ENCODE peak calls at places on chromosomes 3 and 15, in eight cellular contexts. One of them, this sample, is unnamed. For H4K20me1, the result is how much of the 10 kb centered on the place peaks cover.

GRCh38 chr3:150602426-150603089 is 563 bp upstream of the SELENOT start:
- DNase-seq in hepatocyte: no peak
- DNase-seq in neural progenitor cell: no peak
- DNase-seq in osteoblast: no peak
- DNase-seq in H1: no peak
- DNase-seq in fibroblast of lung: no peak
- DNase-seq in PC-9: no peak
- DNase-seq in astrocyte: no peak
- DNase-seq in this sample: no peak

GRCh38 chr3:194287977-194288706 is 63.0 kb downstream of the CPN2 start:
- DNase-seq in PC-9: no peak
- DNase-seq in H1: no peak
- DNase-seq in fibroblast of lung: no peak
- DNase-seq in hepatocyte: no peak
- DNase-seq in osteoblast: no peak
- DNase-seq in neural progenitor cell: no peak
- DNase-seq in astrocyte: no peak
- DNase-seq in this sample: no peak

GRCh38 chr3:156628836-156629618 is 45.4 kb upstream of the TIPARP start:
- DNase-seq in fibroblast of lung: no peak
- DNase-seq in H1: no peak
- DNase-seq in neural progenitor cell: no peak
- DNase-seq in osteoblast: no peak
- DNase-seq in astrocyte: no peak
- DNase-seq in PC-9: no peak
- DNase-seq in hepatocyte: no peak
- DNase-seq in this sample: no peak

GRCh38 chr15:79602731-79603130 is 170.6 kb downstream of the MINAR1 start:
- DNase-seq in osteoblast: no peak
- DNase-seq in fibroblast of lung: no peak
- DNase-seq in H1: no peak
- DNase-seq in PC-9: no peak
- DNase-seq in neural progenitor cell: no peak
- DNase-seq in astrocyte: peak
- DNase-seq in hepatocyte: no peak
- DNase-seq in this sample: no peak

GRCh38 chr3:196996454-196997265 is 28.0 kb upstream of the PIGZ start:
- DNase-seq in osteoblast: peak
- DNase-seq in neural progenitor cell: no peak
- DNase-seq in fibroblast of lung: no peak
- DNase-seq in hepatocyte: no peak
- DNase-seq in PC-9: no peak
- DNase-seq in astrocyte: no peak
- DNase-seq in H1: no peak
- DNase-seq in this sample: peak

GRCh38 chr3:167749209-167749608 is 13.7 kb downstream of the SERPINI1 start:
- DNase-seq in fibroblast of lung: no peak
- DNase-seq in osteoblast: no peak
- DNase-seq in neural progenitor cell: no peak
- DNase-seq in hepatocyte: no peak
- DNase-seq in astrocyte: no peak
- DNase-seq in H1: no peak
- DNase-seq in PC-9: no peak
- DNase-seq in this sample: no peak

GRCh38 chr15:48581221-48581620 is 64.3 kb downstream of the FBN1 start:
- DNase-seq in hepatocyte: no peak
- DNase-seq in osteoblast: no peak
- DNase-seq in fibroblast of lung: no peak
- DNase-seq in astrocyte: no peak
- DNase-seq in PC-9: no peak
- DNase-seq in neural progenitor cell: no peak
- DNase-seq in H1: no peak
- DNase-seq in this sample: no peak

GRCh38 chr3:3552741-3553140 is 246.5 kb upstream of the LRRN1 start:
- DNase-seq in H1: no peak
- DNase-seq in PC-9: no peak
- DNase-seq in osteoblast: no peak
- DNase-seq in fibroblast of lung: peak
- DNase-seq in neural progenitor cell: no peak
- DNase-seq in hepatocyte: no peak
- DNase-seq in astrocyte: peak
- DNase-seq in this sample: peak

GRCh38 chr3:39990532-39990931 is 181.1 kb downstream of the MYRIP start:
- DNase-seq in fibroblast of lung: peak
- DNase-seq in neural progenitor cell: peak
- DNase-seq in PC-9: peak
- DNase-seq in osteoblast: peak
- DNase-seq in H1: no peak
- DNase-seq in astrocyte: peak
- DNase-seq in hepatocyte: peak
- DNase-seq in this sample: peak

GRCh38 chr15:29143293-29143692 is 126.3 kb downstream of the NSMCE3 start:
- DNase-seq in PC-9: no peak
- DNase-seq in fibroblast of lung: no peak
- DNase-seq in osteoblast: no peak
- DNase-seq in astrocyte: no peak
- DNase-seq in hepatocyte: no peak
- DNase-seq in neural progenitor cell: no peak
- DNase-seq in H1: no peak
- DNase-seq in this sample: no peak

GRCh38 chr15:25717861-25718504 is 145.1 kb downstream of the ATP10A start:
- DNase-seq in H1: no peak
- DNase-seq in osteoblast: peak
- DNase-seq in fibroblast of lung: no peak
- DNase-seq in PC-9: no peak
- DNase-seq in astrocyte: peak
- DNase-seq in neural progenitor cell: no peak
- DNase-seq in hepatocyte: no peak
- DNase-seq in this sample: no peak

GRCh38 chr3:45807645-45808540 is 11.6 kb upstream of the SLC6A20 start:
- DNase-seq in fibroblast of lung: no peak
- DNase-seq in astrocyte: no peak
- DNase-seq in hepatocyte: no peak
- DNase-seq in osteoblast: no peak
- DNase-seq in PC-9: no peak
- DNase-seq in neural progenitor cell: no peak
- DNase-seq in H1: no peak
- DNase-seq in this sample: no peak

GRCh38 chr3:164806188-164806587 is 272.1 kb downstream of the SI start:
- DNase-seq in hepatocyte: no peak
- DNase-seq in osteoblast: no peak
- DNase-seq in astrocyte: no peak
- DNase-seq in H1: no peak
- DNase-seq in PC-9: no peak
- DNase-seq in fibroblast of lung: no peak
- DNase-seq in neural progenitor cell: no peak
- DNase-seq in this sample: no peak
- TF ChIP-seq CTCF in hepatocyte: peak
- TF ChIP-seq CTCF in osteoblast: no peak
- TF ChIP-seq CTCF in astrocyte: no peak
- TF ChIP-seq CTCF in H1: peak
- TF ChIP-seq CTCF in PC-9: no peak
- TF ChIP-seq CTCF in fibroblast of lung: no peak
- TF ChIP-seq CTCF in neural progenitor cell: peak
- TF ChIP-seq CTCF in this sample: no peak

DNA sequence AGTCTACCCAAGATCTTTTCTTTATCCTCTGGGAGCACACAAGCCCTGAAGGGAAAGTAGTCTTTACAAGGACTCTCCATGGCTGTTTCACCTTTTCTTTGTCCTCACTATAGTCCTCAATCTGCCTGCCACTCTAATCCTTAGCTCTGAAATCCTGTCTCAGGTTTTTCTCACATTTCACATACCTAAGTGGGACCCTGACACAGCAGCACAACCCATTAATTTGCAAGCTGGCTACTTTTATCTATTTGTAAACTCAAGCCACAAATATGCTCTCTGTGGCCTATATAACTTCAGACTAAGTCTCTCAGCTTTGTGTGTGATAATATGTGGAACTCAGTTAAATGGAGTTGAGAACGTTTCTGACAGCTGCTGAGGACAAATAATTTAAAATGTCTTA is 19.8 kb downstream of the SIN3A start:
- DNase-seq in H1: no peak
- DNase-seq in astrocyte: peak
- DNase-seq in fibroblast of lung: no peak
- DNase-seq in hepatocyte: no peak
- DNase-seq in osteoblast: peak
- DNase-seq in PC-9: no peak
- DNase-seq in neural progenitor cell: peak
- DNase-seq in this sample: no peak
- H4K20me1 ChIP-seq in H1: under half
- H4K20me1 ChIP-seq in astrocyte: under half
- H4K20me1 ChIP-seq in fibroblast of lung: under half
- H4K20me1 ChIP-seq in hepatocyte: under half
- H4K20me1 ChIP-seq in osteoblast: under half
- H4K20me1 ChIP-seq in PC-9: half or more
- H4K20me1 ChIP-seq in neural progenitor cell: half or more
- H4K20me1 ChIP-seq in this sample: under half

GRCh38 chr15:74809951-74810350 is 2.7 kb upstream of the LMAN1L start:
- DNase-seq in hepatocyte: no peak
- DNase-seq in neural progenitor cell: no peak
- DNase-seq in fibroblast of lung: peak
- DNase-seq in astrocyte: no peak
- DNase-seq in osteoblast: peak
- DNase-seq in PC-9: no peak
- DNase-seq in H1: no peak
- DNase-seq in this sample: no peak

GRCh38 chr15:74808840-74809229 is 3.8 kb upstream of the LMAN1L start:
- DNase-seq in osteoblast: peak
- DNase-seq in PC-9: no peak
- DNase-seq in hepatocyte: no peak
- DNase-seq in neural progenitor cell: peak
- DNase-seq in H1: no peak
- DNase-seq in astrocyte: no peak
- DNase-seq in fibroblast of lung: no peak
- DNase-seq in this sample: no peak

GRCh38 chr15:74807302-74807701 is 5.3 kb upstream of the LMAN1L start:
- DNase-seq in fibroblast of lung: peak
- DNase-seq in neural progenitor cell: no peak
- DNase-seq in PC-9: no peak
- DNase-seq in hepatocyte: no peak
- DNase-seq in H1: no peak
- DNase-seq in osteoblast: peak
- DNase-seq in astrocyte: no peak
- DNase-seq in this sample: no peak

GRCh38 chr15:74809242-74809641 is 3.4 kb upstream of the LMAN1L start:
- DNase-seq in neural progenitor cell: no peak
- DNase-seq in H1: no peak
- DNase-seq in hepatocyte: no peak
- DNase-seq in PC-9: no peak
- DNase-seq in osteoblast: peak
- DNase-seq in astrocyte: no peak
- DNase-seq in fibroblast of lung: no peak
- DNase-seq in this sample: no peak

GRCh38 chr15:74808073-74808839 is 4.4 kb upstream of the LMAN1L start:
- DNase-seq in H1: no peak
- DNase-seq in PC-9: peak
- DNase-seq in neural progenitor cell: no peak
- DNase-seq in osteoblast: peak
- DNase-seq in astrocyte: no peak
- DNase-seq in fibroblast of lung: peak
- DNase-seq in hepatocyte: no peak
- DNase-seq in this sample: peak
- TF ChIP-seq CTCF in H1: no peak
- TF ChIP-seq CTCF in PC-9: no peak
- TF ChIP-seq CTCF in neural progenitor cell: no peak
- TF ChIP-seq CTCF in osteoblast: no peak
- TF ChIP-seq CTCF in astrocyte: no peak
- TF ChIP-seq CTCF in fibroblast of lung: no peak
- TF ChIP-seq CTCF in hepatocyte: no peak
- TF ChIP-seq CTCF in this sample: no peak

GRCh38 chr15:63072809-63073277 is 30.3 kb downstream of the TPM1 start:
- DNase-seq in hepatocyte: no peak
- DNase-seq in neural progenitor cell: no peak
- DNase-seq in astrocyte: no peak
- DNase-seq in H1: no peak
- DNase-seq in PC-9: no peak
- DNase-seq in osteoblast: no peak
- DNase-seq in fibroblast of lung: no peak
- DNase-seq in this sample: no peak
- H4K20me1 ChIP-seq in hepatocyte: under half
- H4K20me1 ChIP-seq in neural progenitor cell: under half
- H4K20me1 ChIP-seq in astrocyte: under half
- H4K20me1 ChIP-seq in H1: under half
- H4K20me1 ChIP-seq in PC-9: under half
- H4K20me1 ChIP-seq in osteoblast: under half
- H4K20me1 ChIP-seq in fibroblast of lung: under half
- H4K20me1 ChIP-seq in this sample: under half

This sample was measured in mammary epithelial cell.